ENCODE peak calls at places on chromosomes 2 and 18, in five cellular contexts. One of them, this sample, is unnamed.

GRCh38 chr2:23503682-23504081 is 118.7 kb downstream of the KLHL29 start:
- DNase-seq in sigmoid colon: no peak
- DNase-seq in upper lobe of left lung: no peak
- DNase-seq in transverse colon: no peak
- DNase-seq in H1: no peak
- DNase-seq in this sample: no peak

GRCh38 chr2:9463698-9464034 is 10.7 kb upstream of the IAH1 start:
- DNase-seq in sigmoid colon: no peak
- DNase-seq in upper lobe of left lung: no peak
- DNase-seq in transverse colon: no peak
- DNase-seq in H1: no peak
- DNase-seq in this sample: no peak

GRCh38 chr2:132562245-132562644 is 107.8 kb downstream of the LYPD1 start:
- DNase-seq in sigmoid colon: no peak
- DNase-seq in upper lobe of left lung: no peak
- DNase-seq in transverse colon: no peak
- DNase-seq in H1: no peak
- DNase-seq in this sample: no peak

GRCh38 chr2:46943881-46944798 is 28.5 kb upstream of the MCFD2 start:
- DNase-seq in sigmoid colon: no peak
- DNase-seq in upper lobe of left lung: no peak
- DNase-seq in transverse colon: no peak
- DNase-seq in H1: no peak
- DNase-seq in this sample: no peak

GRCh38 chr2:213036836-213037235 is 114.6 kb downstream of the IKZF2 start:
- DNase-seq in sigmoid colon: no peak
- DNase-seq in upper lobe of left lung: no peak
- DNase-seq in transverse colon: no peak
- DNase-seq in H1: no peak
- DNase-seq in this sample: no peak

GRCh38 chr2:187912956-187913355 is 358.7 kb upstream of the TFPI start:
- DNase-seq in sigmoid colon: no peak
- DNase-seq in upper lobe of left lung: no peak
- DNase-seq in transverse colon: no peak
- DNase-seq in H1: no peak
- DNase-seq in this sample: no peak

GRCh38 chr2:190663348-190663747 is 14.5 kb downstream of the NAB1 start:
- DNase-seq in sigmoid colon: no peak
- DNase-seq in upper lobe of left lung: no peak
- DNase-seq in transverse colon: no peak
- DNase-seq in H1: no peak
- DNase-seq in this sample: no peak

GRCh38 chr2:44778671-44779476 is 162.6 kb upstream of the SIX3 start:
- DNase-seq in sigmoid colon: no peak
- DNase-seq in upper lobe of left lung: peak; percentile 50
- DNase-seq in transverse colon: peak; percentile 24
- DNase-seq in H1: peak; percentile 73
- DNase-seq in this sample: no peak

GRCh38 chr2:146572598-146572997 is 1272.2 kb upstream of the ACVR2A start:
- DNase-seq in sigmoid colon: no peak
- DNase-seq in upper lobe of left lung: no peak
- DNase-seq in transverse colon: no peak
- DNase-seq in H1: no peak
- DNase-seq in this sample: no peak

GRCh38 chr18:27227721-27228120 is 42.6 kb upstream of the CHST9 start:
- DNase-seq in sigmoid colon: no peak
- DNase-seq in upper lobe of left lung: no peak
- DNase-seq in transverse colon: no peak
- DNase-seq in H1: no peak
- DNase-seq in this sample: no peak

GRCh38 chr18:54163458-54163857 is 61.0 kb downstream of the MBD2 start:
- DNase-seq in sigmoid colon: no peak
- DNase-seq in upper lobe of left lung: no peak
- DNase-seq in transverse colon: no peak
- DNase-seq in H1: no peak
- DNase-seq in this sample: no peak

GRCh38 chr2:152583512-152584188 is 133.6 kb downstream of the PRPF40A start:
- DNase-seq in sigmoid colon: no peak
- DNase-seq in upper lobe of left lung: no peak
- DNase-seq in transverse colon: no peak
- DNase-seq in H1: no peak
- DNase-seq in this sample: no peak

GRCh38 chr2:84880645-84881521 is at the start of gene TRABD2A:
- DNase-seq in sigmoid colon: no peak
- DNase-seq in upper lobe of left lung: peak; percentile 90
- DNase-seq in transverse colon: peak; percentile 64
- DNase-seq in H1: peak; percentile 84
- DNase-seq in this sample: no peak

GRCh38 chr2:76641506-76641905 is 880.7 kb downstream of the LRRTM4 start:
- DNase-seq in sigmoid colon: no peak
- DNase-seq in upper lobe of left lung: no peak
- DNase-seq in transverse colon: no peak
- DNase-seq in H1: no peak
- DNase-seq in this sample: no peak

GRCh38 chr2:50791271-50791670 is 240.7 kb downstream of the NRXN1 start:
- DNase-seq in sigmoid colon: no peak
- DNase-seq in upper lobe of left lung: no peak
- DNase-seq in transverse colon: no peak
- DNase-seq in H1: no peak
- DNase-seq in this sample: no peak
- TF ChIP-seq POLR2AphosphoS5 in sigmoid colon: no peak
- TF ChIP-seq POLR2AphosphoS5 in upper lobe of left lung: no peak
- TF ChIP-seq POLR2AphosphoS5 in transverse colon: no peak
- TF ChIP-seq POLR2AphosphoS5 in H1: no peak
- TF ChIP-seq POLR2AphosphoS5 in this sample: no peak

GRCh38 chr2:108640731-108641130 is 78.6 kb upstream of the RANBP2 start:
- DNase-seq in sigmoid colon: no peak
- DNase-seq in upper lobe of left lung: no peak
- DNase-seq in transverse colon: no peak
- DNase-seq in H1: no peak
- DNase-seq in this sample: no peak

GRCh38 chr2:108635630-108636354 is 83.5 kb upstream of the RANBP2 start:
- DNase-seq in sigmoid colon: no peak
- DNase-seq in upper lobe of left lung: no peak
- DNase-seq in transverse colon: no peak
- DNase-seq in H1: no peak
- DNase-seq in this sample: no peak

GRCh38 chr2:108633379-108633778 is 85.9 kb upstream of the RANBP2 start:
- DNase-seq in sigmoid colon: no peak
- DNase-seq in upper lobe of left lung: no peak
- DNase-seq in transverse colon: no peak
- DNase-seq in H1: no peak
- DNase-seq in this sample: no peak

GRCh38 chr2:108634591-108635160 is 84.6 kb upstream of the RANBP2 start:
- DNase-seq in sigmoid colon: no peak
- DNase-seq in upper lobe of left lung: no peak
- DNase-seq in transverse colon: no peak
- DNase-seq in H1: no peak
- DNase-seq in this sample: no peak

GRCh38 chr2:108637304-108637669 is 82.0 kb upstream of the RANBP2 start:
- DNase-seq in sigmoid colon: no peak
- DNase-seq in upper lobe of left lung: no peak
- DNase-seq in transverse colon: no peak
- DNase-seq in H1: no peak
- DNase-seq in this sample: no peak
- TF ChIP-seq EP300 in sigmoid colon: no peak
- TF ChIP-seq EP300 in upper lobe of left lung: peak; percentile 35
- TF ChIP-seq EP300 in transverse colon: no peak
- TF ChIP-seq EP300 in H1: no peak
- TF ChIP-seq EP300 in this sample: no peak

GRCh38 chr2:1713156-1713838 is 31.0 kb downstream of the PXDN start:
- DNase-seq in sigmoid colon: peak; percentile 63
- DNase-seq in upper lobe of left lung: peak; percentile 65
- DNase-seq in transverse colon: no peak
- DNase-seq in H1: no peak
- DNase-seq in this sample: no peak
- TF ChIP-seq POLR2A in sigmoid colon: no peak
- TF ChIP-seq POLR2A in upper lobe of left lung: no peak
- TF ChIP-seq POLR2A in transverse colon: no peak
- TF ChIP-seq POLR2A in H1: no peak
- TF ChIP-seq POLR2A in this sample: no peak

GRCh38 chr2:172606285-172606684 is 50.4 kb downstream of the PDK1 start:
- DNase-seq in sigmoid colon: no peak
- DNase-seq in upper lobe of left lung: no peak
- DNase-seq in transverse colon: no peak
- DNase-seq in H1: no peak
- DNase-seq in this sample: no peak
- TF ChIP-seq POLR2AphosphoS5 in sigmoid colon: no peak
- TF ChIP-seq POLR2AphosphoS5 in upper lobe of left lung: no peak
- TF ChIP-seq POLR2AphosphoS5 in transverse colon: no peak
- TF ChIP-seq POLR2AphosphoS5 in H1: no peak
- TF ChIP-seq POLR2AphosphoS5 in this sample: no peak

GRCh38 chr2:60096556-60096955 is 456.9 kb downstream of the BCL11A start:
- DNase-seq in sigmoid colon: no peak
- DNase-seq in upper lobe of left lung: no peak
- DNase-seq in transverse colon: no peak
- DNase-seq in H1: no peak
- DNase-seq in this sample: no peak

GRCh38 chr2:60091311-60091710 is 462.1 kb downstream of the BCL11A start:
- DNase-seq in sigmoid colon: no peak
- DNase-seq in upper lobe of left lung: no peak
- DNase-seq in transverse colon: no peak
- DNase-seq in H1: no peak
- DNase-seq in this sample: no peak

GRCh38 chr2:60092781-60093180 is 460.7 kb downstream of the BCL11A start:
- DNase-seq in sigmoid colon: no peak
- DNase-seq in upper lobe of left lung: no peak
- DNase-seq in transverse colon: no peak
- DNase-seq in H1: no peak
- DNase-seq in this sample: no peak

GRCh38 chr2:60094450-60094929 is 459.0 kb downstream of the BCL11A start:
- DNase-seq in sigmoid colon: no peak
- DNase-seq in upper lobe of left lung: no peak
- DNase-seq in transverse colon: peak; percentile 25
- DNase-seq in H1: no peak
- DNase-seq in this sample: no peak

GRCh38 chr2:60091884-60092283 is 461.6 kb downstream of the BCL11A start:
- DNase-seq in sigmoid colon: no peak
- DNase-seq in upper lobe of left lung: no peak
- DNase-seq in transverse colon: peak; percentile 81
- DNase-seq in H1: no peak
- DNase-seq in this sample: no peak
- TF ChIP-seq EP300 in sigmoid colon: no peak
- TF ChIP-seq EP300 in upper lobe of left lung: no peak
- TF ChIP-seq EP300 in transverse colon: no peak
- TF ChIP-seq EP300 in H1: no peak
- TF ChIP-seq EP300 in this sample: no peak